ENCODE peak calls at places on chromosomes 4 and X, in six cellular contexts. D, X, E, M, L and U are unnamed samples.

GRCh38 chr4:78542373-78542772 is 9.2 kb upstream of the ANXA3 start:
- DNase-seq in D (no peak), X (no peak), E (peak), M (no peak), L (no peak), U (no peak)

GRCh38 chr4:109301691-109302365 is 630 bp downstream of the COL25A1 start:
- DNase-seq in D (no peak), X (peak), E (no peak), M (no peak), L (no peak), U (peak)

GRCh38 chr4:143406523-143406922 is 69.8 kb downstream of the GAB1 start:
- DNase-seq in D (no peak), X (no peak), E (peak), M (no peak), L (no peak), U (no peak)

GRCh38 chr4:126779001-126779400 is 853.8 kb upstream of the INTU start:
- DNase-seq in D (no peak), X (no peak), E (no peak), M (no peak), L (no peak), U (no peak)

GRCh38 chr4:183422962-183423653 is 21.3 kb upstream of the CDKN2AIP start:
- DNase-seq in D (no peak), X (no peak), E (peak), M (no peak), L (no peak), U (no peak)

GRCh38 chr4:74308215-74308614 is at the start of gene EPGN:
- DNase-seq in D (no peak), X (no peak), E (peak), M (no peak), L (no peak), U (no peak)

GRCh38 chrX:3362956-3363355 is 16.5 kb upstream of the MXRA5 start:
- DNase-seq in D (no peak), X (no peak), E (no peak), M (no peak), L (no peak), U (no peak)

GRCh38 chr4:1406416-1406945 is at the start of gene NKX1-1:
- DNase-seq in D (no peak), X (no peak), E (no peak), M (no peak), L (no peak), U (no peak)

GRCh38 chrX:38563006-38563405 is 1.7 kb downstream of the TSPAN7 start:
- DNase-seq in D (no peak), X (no peak), E (no peak), M (peak), L (no peak), U (no peak)

GRCh38 chr4:73864365-73864764 is 4.8 kb upstream of the CXCL1 start:
- DNase-seq in D (no peak), X (peak), E (no peak), M (peak), L (peak), U (peak)

GRCh38 chr4:86356425-86356824 is 3.4 kb downstream of the MAPK10 start:
- DNase-seq in D (no peak), X (no peak), E (no peak), M (no peak), L (no peak), U (peak)

GRCh38 chr4:110480031-110480549 is 4.1 kb downstream of the ENPEP start:
- DNase-seq in D (no peak), X (no peak), E (peak), M (no peak), L (no peak), U (no peak)

GRCh38 chr4:78938474-78938867 is 767 bp downstream of the PAQR3 start:
- DNase-seq in D (no peak), X (no peak), E (peak), M (no peak), L (no peak), U (no peak)

GRCh38 chr4:28001698-28002097 is 1141.1 kb downstream of the STIM2 start:
- DNase-seq in D (no peak), X (peak), E (no peak), M (no peak), L (no peak), U (no peak)
- TF ChIP-seq CTCF in D (no peak), X (peak), E (no peak), M (no peak), L (peak), U (no peak)

GRCh38 chr4:153592090-153592489 is 92.0 kb upstream of the TLR2 start:
- DNase-seq in D (no peak), X (no peak), E (peak), M (no peak), L (no peak), U (no peak)

GRCh38 chr4:153593166-153593565 is 90.9 kb upstream of the TLR2 start:
- DNase-seq in D (no peak), X (no peak), E (peak), M (no peak), L (no peak), U (no peak)

GRCh38 chr4:153594208-153594607 is 89.9 kb upstream of the TLR2 start:
- DNase-seq in D (no peak), X (no peak), E (peak), M (no peak), L (no peak), U (no peak)

GRCh38 chr4:153591441-153591840 is 92.6 kb upstream of the TLR2 start:
- DNase-seq in D (no peak), X (no peak), E (no peak), M (no peak), L (no peak), U (no peak)

DNA sequence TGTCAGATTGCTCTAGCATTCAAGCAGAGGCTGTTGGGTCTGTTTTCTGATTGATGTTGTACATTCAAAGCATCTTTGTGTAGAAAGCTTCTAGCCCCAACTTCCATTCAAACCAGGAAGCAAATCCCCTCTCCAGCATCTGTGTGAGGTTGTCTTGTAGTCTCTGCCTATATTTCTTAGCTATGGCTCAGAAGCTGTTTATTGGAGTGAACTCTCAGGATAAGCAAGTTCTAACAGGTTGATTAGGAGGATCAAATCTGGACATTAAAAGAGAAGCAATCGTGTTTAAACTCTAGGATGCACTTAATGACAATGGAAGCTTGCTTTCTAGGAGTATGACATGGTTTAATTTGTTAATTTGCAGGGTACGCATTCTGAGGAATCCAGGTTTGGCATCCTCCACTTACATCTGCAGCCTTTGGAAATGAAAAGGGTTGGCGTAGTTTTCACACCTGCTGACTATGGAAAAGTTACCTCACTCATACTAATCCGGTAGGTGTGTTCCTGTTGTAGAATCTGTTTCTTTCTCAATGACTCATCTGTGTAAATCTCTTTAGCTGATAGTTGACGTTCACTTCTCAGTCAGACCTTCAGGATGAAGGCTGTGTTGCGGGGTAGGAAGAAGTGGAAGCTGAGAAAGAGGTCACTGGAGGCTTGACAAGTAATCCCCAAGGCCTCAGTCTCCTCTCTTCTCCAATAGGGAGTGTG is 88.0 kb upstream of the TLR2 start:
- DNase-seq in D (no peak), X (no peak), E (no peak), M (no peak), L (no peak), U (no peak)
- TF ChIP-seq CTCF in D (no peak), X (no peak), E (no peak), M (no peak), L (no peak), U (no peak)

GRCh38 chr4:159900562-159900961 is 797.7 kb downstream of the RAPGEF2 start:
- DNase-seq in D (no peak), X (no peak), E (no peak), M (no peak), L (no peak), U (no peak)
- TF ChIP-seq CTCF in D (no peak), X (no peak), E (no peak), M (no peak), L (no peak), U (no peak)

GRCh38 chr4:186149872-186150271 is 41.5 kb upstream of the CYP4V2 start:
- DNase-seq in D (no peak), X (no peak), E (peak), M (no peak), L (peak), U (no peak)
- TF ChIP-seq CTCF in D (peak), X (no peak), E (peak), M (no peak), L (peak), U (peak)

GRCh38 chrX:119512145-119512800 is 44.0 kb downstream of the SLC25A5 start:
- DNase-seq in D (no peak), X (peak), E (peak), M (peak), L (peak), U (peak)
- TF ChIP-seq CTCF in D (peak), X (no peak), E (peak), M (peak), L (peak), U (peak)

GRCh38 chrX:140766024-140766611 is 56.6 kb downstream of the LINC00632 start:
- DNase-seq in D (no peak), X (peak), E (peak), M (peak), L (peak), U (peak)

GRCh38 chrX:140764401-140764919 is 54.9 kb downstream of the LINC00632 start:
- DNase-seq in D (no peak), X (peak), E (peak), M (no peak), L (no peak), U (no peak)

GRCh38 chrX:140756948-140757347 is 47.4 kb downstream of the LINC00632 start:
- DNase-seq in D (no peak), X (no peak), E (no peak), M (no peak), L (no peak), U (no peak)

GRCh38 chrX:140765043-140765784 is 55.7 kb downstream of the LINC00632 start:
- DNase-seq in D (no peak), X (peak), E (peak), M (no peak), L (no peak), U (no peak)

GRCh38 chrX:140762061-140762460 is 52.5 kb downstream of the LINC00632 start:
- DNase-seq in D (no peak), X (peak), E (peak), M (peak), L (peak), U (peak)
- TF ChIP-seq CTCF in D (peak), X (no peak), E (peak), M (peak), L (peak), U (peak)

DNA sequence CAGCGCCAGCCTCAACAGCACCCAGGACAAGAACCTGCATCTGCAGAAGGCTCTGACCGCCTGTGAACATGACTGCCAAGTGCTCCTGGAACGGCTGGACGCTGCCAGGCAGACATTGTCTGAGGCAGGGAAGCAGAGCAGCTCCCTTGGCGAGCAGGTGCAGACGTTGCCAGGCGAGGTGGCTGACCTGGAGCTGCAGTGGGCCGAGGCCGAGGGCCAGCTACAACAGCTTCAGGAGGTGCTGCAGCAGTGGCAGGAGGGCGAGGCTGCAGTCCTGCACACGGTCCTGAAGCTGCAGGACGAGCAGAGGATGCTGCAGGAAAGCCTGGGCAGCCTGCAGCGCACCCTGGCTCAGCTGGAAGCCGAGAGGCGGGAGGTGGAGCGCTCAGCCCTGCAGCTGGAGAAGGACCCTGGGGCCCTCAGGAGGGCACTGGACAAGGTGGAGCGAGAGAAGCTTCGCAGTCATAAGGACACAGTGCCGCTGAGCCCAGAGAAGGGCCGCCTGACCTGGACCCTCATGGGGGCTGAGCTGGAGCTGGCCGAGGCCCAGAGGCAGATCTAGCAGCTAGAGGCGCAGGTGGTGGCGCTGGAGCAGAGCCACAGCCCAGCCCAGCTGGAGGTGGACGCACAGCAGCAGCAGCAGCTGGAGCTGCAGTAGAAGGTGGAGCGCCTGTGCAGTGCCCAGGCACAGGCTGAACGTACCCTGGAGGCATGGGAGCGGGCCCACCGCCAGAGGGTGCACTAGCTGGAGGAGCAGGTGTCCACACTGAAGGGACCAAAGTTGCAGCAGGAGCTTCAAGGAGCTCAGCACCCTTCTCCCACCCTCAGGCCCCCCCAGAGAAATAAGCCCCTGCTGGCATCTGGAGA is 16.4 kb downstream of the SMIM10L2A start:
- DNase-seq in D (peak), X (peak), E (no peak), M (peak), L (no peak), U (no peak)
- TF ChIP-seq CTCF in D (no peak), X (no peak), E (no peak), M (no peak), L (no peak), U (no peak)

GRCh38 chrX:41478397-41478911 is 31.3 kb downstream of the NYX start:
- DNase-seq in D (no peak), X (no peak), E (no peak), M (no peak), L (no peak), U (no peak)

GRCh38 chrX:41475611-41476241 is 28.6 kb downstream of the NYX start:
- DNase-seq in D (no peak), X (peak), E (no peak), M (peak), L (no peak), U (no peak)

GRCh38 chrX:41482153-41482850 is 35.2 kb downstream of the NYX start:
- DNase-seq in D (no peak), X (no peak), E (peak), M (peak), L (no peak), U (no peak)

GRCh38 chrX:41480508-41481260 is 33.5 kb downstream of the NYX start:
- DNase-seq in D (no peak), X (no peak), E (no peak), M (no peak), L (no peak), U (no peak)

DNA sequence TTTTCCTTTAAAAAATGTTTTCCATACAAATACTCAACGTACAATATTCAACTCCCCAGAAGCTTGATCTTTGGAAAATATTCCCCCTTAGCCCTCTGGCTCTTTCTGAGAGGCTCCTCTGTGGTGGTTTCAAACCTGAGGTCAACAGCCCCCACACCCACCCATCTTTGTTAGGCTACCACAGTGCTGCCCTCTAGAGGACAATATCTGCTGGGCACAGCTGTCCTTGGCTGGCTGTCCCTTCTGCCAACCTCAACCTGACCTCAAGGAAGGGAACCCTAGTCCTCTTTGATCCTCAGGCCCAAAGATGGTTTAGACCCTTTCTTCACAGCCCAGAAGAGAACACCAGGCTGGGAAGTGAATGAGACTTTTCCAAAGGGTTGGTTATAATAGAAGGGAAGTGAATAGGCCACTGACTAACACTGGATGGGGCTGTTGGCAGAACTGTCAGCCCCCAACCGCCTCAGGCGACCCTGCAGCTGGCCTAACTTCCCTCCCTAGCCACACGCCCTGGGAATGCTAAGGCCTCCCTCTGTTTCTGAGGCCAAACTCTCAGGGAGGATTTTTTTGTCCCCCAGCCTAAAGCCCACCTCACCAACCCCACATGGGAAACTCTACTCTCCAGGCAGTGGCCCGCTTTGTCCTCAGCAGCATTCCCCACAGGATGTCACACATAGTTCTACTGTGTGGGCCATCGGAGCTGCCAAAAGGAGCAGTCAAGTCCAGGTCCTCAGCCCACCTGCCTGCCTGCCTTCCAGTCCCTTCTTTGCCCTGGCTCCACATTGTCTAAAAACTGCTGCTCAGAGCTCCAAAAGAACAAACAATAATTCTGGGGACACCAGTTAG is 34.3 kb downstream of the NYX start:
- DNase-seq in D (no peak), X (peak), E (peak), M (peak), L (peak), U (peak)
- TF ChIP-seq CTCF in D (peak), X (peak), E (peak), M (no peak), L (peak), U (peak)

GRCh38 chrX:56764975-56765791 is 36.1 kb downstream of the NBDY start:
- DNase-seq in D (peak), X (no peak), E (no peak), M (no peak), L (peak), U (peak)

GRCh38 chrX:56762220-56762619 is 33.2 kb downstream of the NBDY start:
- DNase-seq in D (no peak), X (no peak), E (no peak), M (no peak), L (peak), U (peak)

GRCh38 chrX:56764153-56764974 is 35.3 kb downstream of the NBDY start:
- DNase-seq in D (peak), X (peak), E (peak), M (peak), L (peak), U (peak)

GRCh38 chrX:56762707-56763555 is 33.9 kb downstream of the NBDY start:
- DNase-seq in D (no peak), X (no peak), E (no peak), M (no peak), L (no peak), U (peak)

DNA sequence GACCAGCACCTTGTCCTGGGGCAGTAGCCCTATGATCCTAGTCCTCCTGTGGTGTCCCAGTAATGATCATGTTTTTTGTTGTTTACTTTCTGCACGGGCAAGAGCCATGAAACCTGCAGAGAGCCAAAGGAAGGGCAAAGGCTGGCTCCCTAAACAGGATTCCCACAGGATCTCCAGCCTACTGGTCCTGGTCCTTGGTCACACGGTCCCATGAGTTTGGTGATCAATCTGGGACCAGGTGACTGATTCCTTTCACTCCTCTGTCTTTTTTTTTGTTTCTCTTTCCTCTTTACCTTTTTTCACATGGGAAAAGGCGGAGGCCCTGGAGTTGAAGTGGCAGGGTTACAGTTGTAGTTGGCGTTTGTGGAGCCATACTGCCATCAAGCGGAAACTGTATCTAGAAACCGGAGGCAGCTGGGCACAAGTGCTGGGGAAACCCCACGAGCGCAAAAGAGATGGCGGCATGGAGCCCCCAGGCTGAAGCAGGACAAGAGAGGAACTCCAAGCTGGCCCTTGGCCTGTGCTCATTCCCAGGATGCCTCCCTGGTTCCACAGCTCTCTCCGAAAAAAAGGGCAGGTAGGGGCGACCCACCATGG is 34.6 kb downstream of the NBDY start:
- DNase-seq in D (peak), X (no peak), E (no peak), M (no peak), L (no peak), U (peak)
- TF ChIP-seq CTCF in D (no peak), X (no peak), E (no peak), M (no peak), L (no peak), U (peak)

GRCh38 chr4:43330288-43330687 is 437.8 kb downstream of the GRXCR1 start:
- DNase-seq in D (no peak), X (no peak), E (peak), M (no peak), L (no peak), U (no peak)

GRCh38 chr4:43325220-43325967 is 432.9 kb downstream of the GRXCR1 start:
- DNase-seq in D (no peak), X (no peak), E (no peak), M (no peak), L (no peak), U (peak)
- TF ChIP-seq CTCF in D (no peak), X (no peak), E (no peak), M (no peak), L (no peak), U (no peak)